ENCODE peak calls at places on chromosomes 4 and X, in six cellular contexts. C is sigmoid colon, Q is AG04450, L is fibroblast of lung, E is neural crest cell, F is nephron progenitor cell. X is an unnamed sample.

GRCh38 chrX:110428144-110428543 is 69.5 kb downstream of the RTL9 start:
- DNase-seq in F (no peak), Q (no peak), L (peak; percentile 57), C (no peak), E (no peak), X (no peak)

GRCh38 chr4:95190751-95191436 is 357.9 kb downstream of the UNC5C start:
- DNase-seq in L (peak; percentile 20), F (peak; percentile 43), Q (no peak), E (peak; percentile 18), C (no peak), X (no peak)

GRCh38 chr4:3317011-3317655 is 24.3 kb downstream of the RGS12 start:
- DNase-seq in L (no peak), E (no peak), F (no peak), C (no peak), Q (no peak), X (no peak)

GRCh38 chr4:158945529-158946108 is 157.3 kb upstream of the RAPGEF2 start:
- DNase-seq in L (no peak), F (no peak), C (no peak), Q (no peak), E (no peak), X (no peak)

GRCh38 chrX:85309717-85310116 is 65.9 kb downstream of the ZNF711 start:
- DNase-seq in C (no peak), L (no peak), Q (no peak), E (no peak), F (no peak), X (no peak)

GRCh38 chr4:155809835-155810234 is 51.0 kb downstream of the GUCY1B1 start:
- DNase-seq in E (no peak), C (no peak), L (peak; percentile 84), Q (peak; percentile 70), F (no peak), X (no peak)

GRCh38 chr4:74933562-74934015 is 673 bp downstream of the PARM1 start:
- DNase-seq in F (peak; percentile 18), Q (no peak), C (no peak), L (peak; percentile 0), E (no peak), X (peak; percentile 5)

GRCh38 chr4:73068496-73069337 is 799 bp downstream of the COX18 start:
- DNase-seq in C (no peak), L (peak; percentile 39), E (peak; percentile 8), Q (no peak), F (no peak), X (peak; percentile 7)

GRCh38 chrX:106726485-106727437 is at the start of gene RNF128:
- DNase-seq in C (no peak), E (peak; percentile 31), L (peak; percentile 52), Q (no peak), F (peak; percentile 61), X (peak; percentile 46)

GRCh38 chr4:140851032-140851636 is 94.9 kb upstream of the TBC1D9 start:
- DNase-seq in Q (peak; percentile 43), E (peak; percentile 56), F (peak; percentile 47), L (peak; percentile 43), C (no peak), X (peak; percentile 69)

GRCh38 chrX:110248582-110248981 is 69.3 kb downstream of the AMMECR1 start:
- DNase-seq in C (no peak), L (no peak), E (no peak), F (no peak), Q (no peak), X (no peak)

GRCh38 chr4:83252782-83253405 is 31.7 kb downstream of the COQ2 start:
- DNase-seq in C (peak; percentile 74), F (peak; percentile 63), Q (no peak), L (peak; percentile 41), E (peak; percentile 48), X (peak; percentile 81)

GRCh38 chr4:36207367-36207766 is 36.9 kb downstream of the ARAP2 start:
- DNase-seq in F (no peak), E (no peak), L (no peak), C (no peak), Q (no peak), X (no peak)

GRCh38 chr4:2087170-2087569 is 28.0 kb downstream of the NAT8L start:
- DNase-seq in C (no peak), Q (no peak), E (no peak), L (no peak), F (no peak), X (no peak)

GRCh38 chr4:166493828-166494432 is 620.9 kb downstream of the TLL1 start:
- DNase-seq in L (peak; percentile 24), F (no peak), C (no peak), E (no peak), Q (no peak), X (no peak)

GRCh38 chrX:145099204-145099603 is 148.1 kb upstream of the SPANXN1 start:
- DNase-seq in C (no peak), F (no peak), E (no peak), Q (no peak), L (no peak), X (no peak)

GRCh38 chrX:50747471-50747900 is 66.5 kb downstream of the SHROOM4 start:
- DNase-seq in E (peak; percentile 2), F (peak; percentile 21), Q (no peak), C (no peak), L (peak; percentile 53), X (peak; percentile 24)

GRCh38 chr4:83250666-83251065 is 33.9 kb downstream of the COQ2 start:
- DNase-seq in Q (no peak), F (no peak), C (no peak), E (no peak), L (no peak), X (no peak)

GRCh38 chr4:151865327-151865726 is 104.5 kb upstream of the GATB start:
- DNase-seq in C (peak; percentile 80), Q (no peak), F (no peak), E (no peak), L (no peak), X (no peak)

GRCh38 chrX:1466971-1467561 is 14.4 kb upstream of the ASMTL start:
- DNase-seq in C (peak; percentile 49), L (no peak), F (no peak), E (no peak), Q (no peak), X (no peak)

GRCh38 chrX:135213200-135213844 is 38.5 kb upstream of the ETDA start:
- DNase-seq in E (no peak), F (no peak), Q (no peak), C (no peak), L (no peak), X (no peak)

GRCh38 chrX:55451990-55452824 is at the start of gene MAGEH1:
- DNase-seq in Q (peak; percentile 53), F (peak; percentile 69), E (peak; percentile 46), L (peak; percentile 81), C (peak; percentile 92), X (peak; percentile 56)

GRCh38 chr4:71616168-71616811 is 167.6 kb downstream of the GC start:
- DNase-seq in L (no peak), C (no peak), E (no peak), F (no peak), Q (no peak), X (no peak)

GRCh38 chrX:123736333-123736921 is 3.6 kb upstream of the THOC2 start:
- DNase-seq in Q (peak; percentile 43), L (peak; percentile 83), C (no peak), F (no peak), E (no peak), X (no peak)

DNA sequence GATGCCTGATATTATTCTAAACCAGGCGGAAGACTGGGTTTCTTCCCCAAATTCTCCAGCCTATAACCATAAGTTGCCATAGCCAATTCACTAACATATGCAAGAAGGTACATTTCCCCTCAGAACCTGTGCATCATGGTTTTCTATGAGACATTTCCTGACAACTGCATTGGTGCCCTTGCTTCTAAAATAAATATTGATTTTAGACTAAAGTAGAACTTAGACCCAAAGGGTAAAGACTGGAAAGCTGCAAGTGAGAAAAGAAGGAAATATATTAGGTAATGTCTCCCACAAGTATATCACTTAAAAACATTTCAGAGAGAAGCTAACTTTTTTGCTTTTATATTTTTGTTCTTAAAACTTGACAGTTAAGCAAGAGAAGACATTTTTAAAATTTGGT is 125.1 kb downstream of the PPA2 start:
- DNase-seq in Q (no peak), L (no peak), F (no peak), E (no peak), C (no peak), X (no peak)
- TF ChIP-seq CTCF in Q (no peak), L (no peak), F (no peak), E (no peak), C (no peak), X (no peak)

GRCh38 chr4:57548856-57549255 is 438.7 kb upstream of the IGFBP7 start:
- DNase-seq in F (no peak), L (no peak), Q (no peak), C (no peak), E (no peak), X (no peak)

GRCh38 chr4:57550143-57550542 is 440.0 kb upstream of the IGFBP7 start:
- DNase-seq in Q (no peak), F (peak; percentile 12), L (no peak), C (no peak), E (no peak), X (no peak)

GRCh38 chr4:57554693-57555092 is 444.5 kb upstream of the IGFBP7 start:
- DNase-seq in E (no peak), L (no peak), C (no peak), F (no peak), Q (no peak), X (no peak)

GRCh38 chr4:57553695-57554094 is 443.5 kb upstream of the IGFBP7 start:
- DNase-seq in E (no peak), F (no peak), Q (no peak), L (no peak), C (no peak), X (no peak)
- TF ChIP-seq CTCF in E (no peak), F (no peak), Q (no peak), L (no peak), C (no peak), X (no peak)

DNA sequence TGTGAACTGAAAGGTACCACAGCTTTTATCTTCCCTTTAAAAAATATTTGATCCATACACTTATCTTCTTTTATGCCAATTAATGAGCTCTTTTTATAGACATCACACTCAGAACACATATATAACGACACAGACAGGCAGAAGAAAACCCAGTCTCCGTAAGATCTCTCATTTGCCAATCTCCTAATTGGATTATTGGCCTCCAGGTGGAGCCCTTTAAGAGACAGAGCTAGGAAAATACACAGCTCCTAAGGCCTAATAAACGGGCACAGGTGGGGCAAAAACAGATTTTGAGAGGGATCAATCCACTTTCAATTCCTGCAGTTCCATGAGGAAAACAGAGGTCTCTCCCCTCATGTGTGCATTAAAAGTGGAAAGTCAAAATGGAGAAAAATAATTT is 1495.4 kb downstream of the RPA4 start:
- DNase-seq in L (no peak), E (no peak), C (no peak), Q (no peak), F (no peak), X (no peak)
- TF ChIP-seq CTCF in L (no peak), E (peak; percentile 40), C (no peak), Q (no peak), F (no peak), X (no peak)

DNA sequence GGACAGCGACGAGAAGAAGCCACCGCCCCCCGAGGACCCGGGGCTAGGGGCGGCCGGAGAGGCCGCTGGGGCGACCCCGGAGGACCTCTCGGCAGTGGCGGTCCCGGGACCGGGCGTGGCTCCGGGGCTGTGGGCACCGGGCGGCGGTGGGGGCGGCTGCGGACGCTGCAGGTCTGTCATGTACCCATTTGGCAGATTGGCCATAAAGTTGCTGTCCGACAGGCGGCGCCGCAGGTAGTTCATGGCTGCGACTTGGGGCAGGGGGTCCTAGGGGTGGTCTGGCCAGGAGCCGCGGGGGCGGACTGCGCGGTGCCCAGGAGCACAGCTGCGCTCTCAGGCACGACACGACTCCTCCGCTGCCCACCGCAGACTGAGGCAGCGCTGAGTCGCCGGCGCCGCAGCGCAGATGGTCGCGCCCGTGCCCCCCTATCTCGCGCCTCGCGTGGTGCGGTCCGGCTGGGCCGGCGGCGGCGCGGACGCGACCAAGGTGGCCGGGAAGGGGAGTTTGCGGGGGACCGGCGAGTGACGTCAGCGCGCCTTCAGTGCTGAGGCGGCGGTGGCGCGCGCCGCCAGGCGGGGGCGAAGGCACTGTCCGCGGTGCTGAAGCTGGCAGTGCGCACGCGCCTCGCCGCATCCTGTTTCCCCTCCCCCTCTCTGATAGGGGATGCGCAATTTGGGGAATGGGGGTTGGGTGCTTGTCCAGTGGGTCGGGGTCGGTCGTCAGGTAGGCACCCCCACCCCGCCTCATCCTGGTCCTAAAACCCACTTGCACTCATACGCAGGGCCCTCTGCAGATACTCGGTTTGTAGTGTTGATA is at the start of gene SYN1:
- DNase-seq in F (peak; percentile 88), C (peak; percentile 86), E (peak; percentile 70), Q (peak; percentile 42), L (peak; percentile 74), X (peak; percentile 74)
- TF ChIP-seq CTCF in F (no peak), C (no peak), E (no peak), Q (no peak), L (no peak), X (no peak)

X was measured in endothelial cell.